ENCODE peak calls at places on chromosomes 16 and 17, in eight cellular contexts. N, A, R, E, Y, G, B and O are unnamed samples.
A peak's percentile ranks its signal among the peaks of the same experiment; 100 is the strongest.

GRCh38 chr17:21345236-21345635 is 30.9 kb upstream of the KCNJ12 start:
- DNase-seq in N (no peak), A (no peak), R (no peak), E (no peak), Y (no peak), G (no peak), B (no peak), O (no peak)

GRCh38 chr17:42937712-42938596 is 26.3 kb downstream of the AARSD1 start:
- DNase-seq in N (peak; percentile 73), A (no peak), R (peak; percentile 81), E (peak; percentile 22), Y (peak; percentile 74), G (peak; percentile 81), B (peak; percentile 31), O (peak; percentile 65)

GRCh38 chr17:66220079-66220835 is 9.0 kb downstream of the APOH start:
- DNase-seq in N (no peak), A (no peak), R (no peak), E (no peak), Y (no peak), G (no peak), B (no peak), O (no peak)

GRCh38 chr17:16585796-16586195 is 16.8 kb upstream of the ZNF287 start:
- DNase-seq in N (no peak), A (no peak), R (no peak), E (peak; percentile 27), Y (peak; percentile 21), G (no peak), B (no peak), O (no peak)

GRCh38 chr17:31489295-31490018 is 98.0 kb downstream of the RAB11FIP4 start:
- DNase-seq in N (no peak), A (peak; percentile 41), R (no peak), E (peak; percentile 94), Y (no peak), G (peak; percentile 93), B (no peak), O (no peak)

GRCh38 chr17:42521036-42521435 is 15.0 kb upstream of the NAGLU start:
- DNase-seq in N (no peak), A (no peak), R (no peak), E (no peak), Y (no peak), G (no peak), B (no peak), O (peak; percentile 39)

GRCh38 chr17:13120864-13121263 is 103.0 kb upstream of the ELAC2 start:
- DNase-seq in N (no peak), A (no peak), R (no peak), E (no peak), Y (no peak), G (no peak), B (no peak), O (no peak)

GRCh38 chr17:80292557-80292956 is 31.9 kb downstream of the RNF213 start:
- DNase-seq in N (no peak), A (no peak), R (no peak), E (no peak), Y (no peak), G (no peak), B (no peak), O (no peak)

GRCh38 chr16:11084484-11085024 is 140.2 kb downstream of the CLEC16A start:
- DNase-seq in N (no peak), A (no peak), R (no peak), E (no peak), Y (peak; percentile 95), G (no peak), B (peak; percentile 93), O (no peak)

GRCh38 chr16:21994856-21995465 is 6.0 kb downstream of the PDZD9 start:
- DNase-seq in N (no peak), A (no peak), R (no peak), E (no peak), Y (no peak), G (peak; percentile 36), B (no peak), O (no peak)

GRCh38 chr17:55420776-55421178 is 858 bp downstream of the MMD start:
- DNase-seq in N (peak; percentile 62), A (peak; percentile 56), R (peak; percentile 41), E (peak; percentile 58), Y (peak; percentile 34), G (peak; percentile 53), B (no peak), O (no peak)

GRCh38 chr16:55915116-55915827 is 40.1 kb upstream of the CES5A start:
- DNase-seq in N (no peak), A (no peak), R (no peak), E (no peak), Y (no peak), G (no peak), B (no peak), O (no peak)

GRCh38 chr16:25512041-25512440 is 179.7 kb upstream of the HS3ST4 start:
- DNase-seq in N (no peak), A (no peak), R (no peak), E (no peak), Y (no peak), G (no peak), B (no peak), O (no peak)

GRCh38 chr16:88351521-88352101 is 31.1 kb upstream of the ZNF469 start:
- DNase-seq in N (no peak), A (no peak), R (no peak), E (no peak), Y (no peak), G (no peak), B (no peak), O (no peak)

GRCh38 chr16:31458073-31458834 is 1.0 kb upstream of the ARMC5 start:
- DNase-seq in N (peak; percentile 50), A (peak; percentile 68), R (peak; percentile 41), E (peak; percentile 67), Y (no peak), G (peak; percentile 75), B (peak; percentile 49), O (peak; percentile 57)

GRCh38 chr17:14307560-14308024 is 6.7 kb downstream of the HS3ST3B1 start:
- DNase-seq in N (no peak), A (no peak), R (no peak), E (no peak), Y (peak; percentile 77), G (no peak), B (peak; percentile 84), O (no peak)

GRCh38 chr16:628321-629061 is 2.3 kb upstream of the WFIKKN1 start:
- DNase-seq in N (no peak), A (no peak), R (no peak), E (no peak), Y (no peak), G (no peak), B (no peak), O (no peak)

GRCh38 chr17:2635241-2635640 is 41.8 kb downstream of the PAFAH1B1 start:
- DNase-seq in N (no peak), A (no peak), R (no peak), E (no peak), Y (no peak), G (no peak), B (no peak), O (no peak)
- H3K4me1 ChIP-seq in N (no peaks in the 10 kb centered on the region), A (no peaks in the 10 kb centered on the region), R (peaks cover 41% of the 10 kb centered on the region), E (peaks cover 8% of the 10 kb centered on the region), Y (no peaks in the 10 kb centered on the region), G (no peaks in the 10 kb centered on the region), B (peaks cover 10% of the 10 kb centered on the region), O (no peaks in the 10 kb centered on the region)

GRCh38 chr16:8853611-8854010 is 15.2 kb downstream of the CARHSP1 start:
- DNase-seq in N (no peak), A (no peak), R (no peak), E (peak; percentile 12), Y (no peak), G (no peak), B (no peak), O (no peak)
- H3K4me1 ChIP-seq in N (no peaks in the 10 kb centered on the region), A (peaks cover 3% of the 10 kb centered on the region), R (peaks cover 17% of the 10 kb centered on the region), E (no peaks in the 10 kb centered on the region), Y (peaks cover 20% of the 10 kb centered on the region), G (no peaks in the 10 kb centered on the region), B (peaks cover 26% of the 10 kb centered on the region), O (peaks cover 30% of the 10 kb centered on the region)

GRCh38 chr16:67545665-67546024 is 16.7 kb upstream of the CTCF start:
- DNase-seq in N (no peak), A (no peak), R (no peak), E (no peak), Y (no peak), G (no peak), B (no peak), O (no peak)
- H3K4me1 ChIP-seq in N (no peaks in the 10 kb centered on the region), A (peaks cover 16% of the 10 kb centered on the region), R (peaks cover 9% of the 10 kb centered on the region), E (peaks cover 5% of the 10 kb centered on the region), Y (peaks cover 6% of the 10 kb centered on the region), G (no peaks in the 10 kb centered on the region), B (peaks cover 10% of the 10 kb centered on the region), O (peaks cover 26% of the 10 kb centered on the region)

GRCh38 chr17:56891751-56892150 is 22.1 kb downstream of the TRIM25 start:
- DNase-seq in N (no peak), A (peak; percentile 43), R (no peak), E (no peak), Y (no peak), G (peak; percentile 47), B (no peak), O (peak; percentile 28)
- H3K4me1 ChIP-seq in N (peaks cover 3% of the 10 kb centered on the region), A (no peaks in the 10 kb centered on the region), R (peaks cover 6% of the 10 kb centered on the region), E (no peaks in the 10 kb centered on the region), Y (no peaks in the 10 kb centered on the region), G (no peaks in the 10 kb centered on the region), B (no peaks in the 10 kb centered on the region), O (no peaks in the 10 kb centered on the region)

GRCh38 chr16:1828645-1829410 is 1.8 kb downstream of the FAHD1 start:
- DNase-seq in N (no peak), A (no peak), R (no peak), E (peak; percentile 59), Y (no peak), G (no peak), B (no peak), O (no peak)

GRCh38 chr16:1825381-1825863 is 1.2 kb downstream of the HAGH start:
- DNase-seq in N (no peak), A (no peak), R (no peak), E (no peak), Y (no peak), G (no peak), B (no peak), O (no peak)

GRCh38 chr16:1826691-1827573 is at the start of the genes FAHD1 and HAGH:
- DNase-seq in N (peak; percentile 93), A (peak; percentile 92), R (peak; percentile 99), E (peak; percentile 95), Y (peak; percentile 95), G (peak; percentile 95), B (peak; percentile 94), O (peak; percentile 99)

GRCh38 chr16:1823821-1824220 is 2.8 kb downstream of the HAGH start:
- DNase-seq in N (peak; percentile 58), A (no peak), R (peak; percentile 60), E (no peak), Y (peak; percentile 56), G (peak; percentile 71), B (peak; percentile 34), O (peak; percentile 58)

DNA sequence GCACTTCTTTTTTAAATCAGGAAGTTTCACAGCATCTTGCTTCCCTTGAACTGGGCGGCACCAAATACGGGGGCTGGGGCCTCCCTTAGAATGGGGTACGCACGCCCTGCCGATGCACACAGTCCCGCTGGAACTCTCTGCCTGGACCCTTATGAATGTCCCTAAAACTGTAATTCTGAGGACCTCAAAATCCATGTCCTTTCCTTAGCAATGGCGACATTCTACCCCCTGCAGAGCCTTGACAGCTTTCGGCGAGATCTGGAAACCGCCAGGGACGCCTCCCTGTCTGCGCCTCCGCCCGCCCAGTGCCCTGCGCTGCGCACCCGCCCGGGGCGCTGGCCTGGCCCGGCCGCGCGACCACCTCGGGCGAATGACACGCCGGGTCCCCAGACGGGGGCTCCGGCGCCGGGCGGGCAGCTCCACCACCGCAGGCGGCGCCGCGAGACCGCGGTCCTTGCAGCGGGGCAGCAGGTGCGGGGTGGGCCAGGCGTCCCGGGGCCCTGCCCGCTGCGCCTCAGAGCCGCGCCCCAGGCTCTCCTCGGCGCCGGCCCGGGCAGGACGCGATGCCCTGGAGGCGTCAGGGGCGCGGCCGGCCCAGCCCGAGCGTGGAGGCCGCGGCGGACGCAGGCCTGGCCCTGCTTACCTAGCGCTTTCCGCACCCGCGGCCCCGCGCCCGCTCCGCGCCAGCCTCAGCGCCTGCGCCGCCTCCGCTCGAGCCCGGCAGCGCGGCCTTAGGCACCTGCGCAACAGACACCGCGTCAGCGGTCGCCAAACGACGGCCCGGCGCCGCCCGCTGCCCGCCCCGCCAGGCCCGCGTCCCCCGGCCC is 548 bp downstream of the HAGH start:
- DNase-seq in N (peak; percentile 82), A (peak; percentile 63), R (peak; percentile 31), E (peak; percentile 45), Y (no peak), G (peak; percentile 71), B (peak; percentile 34), O (peak; percentile 50)
- H3K4me1 ChIP-seq in N (peaks cover 17% of the 10 kb centered on the region), A (peaks cover 8% of the 10 kb centered on the region), R (peaks cover 22% of the 10 kb centered on the region), E (peaks cover 24% of the 10 kb centered on the region), Y (peaks cover 7% of the 10 kb centered on the region), G (no peaks in the 10 kb centered on the region), B (peaks cover 5% of the 10 kb centered on the region), O (peaks cover 20% of the 10 kb centered on the region)